ENCODE peak calls at places on chromosome 17, in ten cellular contexts. H, U, R, F, L, Z, J, B, Q and K are unnamed samples.
A peak's percentile ranks its signal among the peaks of the same experiment; 100 is the strongest.

GRCh38 chr17:27323538-27324212 is 29.8 kb downstream of the WSB1 start:
- DNase-seq in H (peak; percentile 86), U (no peak), R (peak; percentile 87), F (peak; percentile 93), L (peak; percentile 67), Z (no peak), J (no peak), B (peak; percentile 84), Q (peak; percentile 47), K (peak; percentile 51)

GRCh38 chr17:44272321-44272951 is 4.5 kb upstream of the SLC4A1 start:
- DNase-seq in H (no peak), U (no peak), R (no peak), F (no peak), L (no peak), Z (no peak), J (no peak), B (no peak), Q (no peak), K (no peak)

GRCh38 chr17:28488154-28488883 is 14.9 kb downstream of the SLC13A2 start:
- DNase-seq in H (no peak), U (no peak), R (no peak), F (no peak), L (no peak), Z (no peak), J (no peak), B (no peak), Q (no peak), K (no peak)

GRCh38 chr17:58913971-58914769 is 158.5 kb downstream of the PPM1E start:
- DNase-seq in H (no peak), U (no peak), R (no peak), F (no peak), L (no peak), Z (no peak), J (no peak), B (no peak), Q (no peak), K (no peak)

GRCh38 chr17:320809-321385 is 31.7 kb downstream of the RPH3AL start:
- DNase-seq in H (peak; percentile 51), U (peak; percentile 84), R (no peak), F (no peak), L (peak; percentile 93), Z (no peak), J (peak; percentile 33), B (no peak), Q (no peak), K (peak; percentile 17)

GRCh38 chr17:8954339-8954738 is 11.2 kb downstream of the PIK3R5 start:
- DNase-seq in H (peak; percentile 87), U (peak; percentile 22), R (peak; percentile 51), F (peak; percentile 91), L (peak; percentile 84), Z (peak; percentile 87), J (no peak), B (peak; percentile 65), Q (no peak), K (peak; percentile 23)

GRCh38 chr17:34781571-34782108 is 179.6 kb downstream of the CCT6B start:
- DNase-seq in H (no peak), U (peak; percentile 68), R (no peak), F (no peak), L (no peak), Z (no peak), J (no peak), B (no peak), Q (no peak), K (no peak)

GRCh38 chr17:40827746-40828453 is 5.5 kb upstream of the KRT10 start:
- DNase-seq in H (no peak), U (no peak), R (no peak), F (no peak), L (no peak), Z (no peak), J (no peak), B (no peak), Q (no peak), K (no peak)

GRCh38 chr17:61402978-61403845 is 3.6 kb downstream of the TBX2 start:
- DNase-seq in H (peak; percentile 46), U (peak; percentile 67), R (no peak), F (no peak), L (peak; percentile 82), Z (no peak), J (no peak), B (no peak), Q (no peak), K (no peak)

GRCh38 chr17:7612294-7612640 is 2.4 kb downstream of the FXR2 start:
- DNase-seq in H (no peak), U (no peak), R (no peak), F (no peak), L (no peak), Z (no peak), J (no peak), B (no peak), Q (no peak), K (no peak)

GRCh38 chr17:56373981-56374380 is 219.5 kb upstream of the NOG start:
- DNase-seq in H (peak; percentile 48), U (no peak), R (no peak), F (no peak), L (no peak), Z (no peak), J (no peak), B (peak; percentile 63), Q (no peak), K (no peak)

GRCh38 chr17:47862621-47863440 is 11.9 kb upstream of the SP6 start:
- DNase-seq in H (no peak), U (no peak), R (no peak), F (no peak), L (no peak), Z (no peak), J (no peak), B (no peak), Q (no peak), K (no peak)

GRCh38 chr17:6239237-6239798 is 169.1 kb downstream of the WSCD1 start:
- DNase-seq in H (no peak), U (no peak), R (no peak), F (no peak), L (peak; percentile 42), Z (no peak), J (no peak), B (no peak), Q (no peak), K (no peak)

GRCh38 chr17:64020068-64020766 is at the start of gene ICAM2:
- DNase-seq in H (peak; percentile 81), U (no peak), R (peak; percentile 85), F (no peak), L (no peak), Z (peak; percentile 97), J (peak; percentile 55), B (no peak), Q (no peak), K (peak; percentile 62)

GRCh38 chr17:16348586-16348985 is 4.7 kb downstream of the CENPV start:
- DNase-seq in H (no peak), U (no peak), R (no peak), F (no peak), L (no peak), Z (no peak), J (no peak), B (no peak), Q (no peak), K (no peak)
- H3K27me3 ChIP-seq in H (peaks cover 9% of the 10 kb centered on the region), U (peaks cover under 1% of the 10 kb centered on the region), R (peaks cover 1% of the 10 kb centered on the region), F (no peaks in the 10 kb centered on the region), L (no peaks in the 10 kb centered on the region), Z (no peaks in the 10 kb centered on the region), J (no peaks in the 10 kb centered on the region), B (no peaks in the 10 kb centered on the region), Q (no peaks in the 10 kb centered on the region), K (no peaks in the 10 kb centered on the region)

DNA sequence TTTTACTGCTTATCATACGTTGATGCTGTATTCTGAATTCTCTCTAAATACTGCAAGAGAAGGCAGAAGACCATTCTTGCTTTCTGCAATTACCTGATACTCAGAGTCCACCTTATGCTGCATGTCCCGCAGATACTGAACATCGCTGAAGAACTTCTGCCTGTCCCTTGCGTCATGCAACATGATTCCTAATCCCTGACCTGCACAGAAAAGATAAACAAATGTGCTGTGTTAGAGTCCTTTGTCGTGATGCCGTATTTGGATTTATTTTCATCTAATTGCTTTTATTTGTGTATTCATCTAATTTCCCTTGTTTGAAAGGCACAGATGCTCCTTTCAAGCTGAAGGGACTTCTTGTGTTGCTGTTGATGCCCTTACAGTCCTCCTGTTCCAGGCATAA is 6.6 kb downstream of the MARCHF10 start:
- DNase-seq in H (no peak), U (no peak), R (no peak), F (no peak), L (no peak), Z (no peak), J (no peak), B (no peak), Q (no peak), K (no peak)
- H3K27me3 ChIP-seq in H (no peaks in the 10 kb centered on the region), U (peaks cover under 1% of the 10 kb centered on the region), R (peaks cover 13% of the 10 kb centered on the region), F (no peaks in the 10 kb centered on the region), L (no peaks in the 10 kb centered on the region), Z (no peaks in the 10 kb centered on the region), J (no peaks in the 10 kb centered on the region), B (no peaks in the 10 kb centered on the region), Q (no peaks in the 10 kb centered on the region), K (peaks cover 4% of the 10 kb centered on the region)

GRCh38 chr17:1462164-1463112 is 6.4 kb upstream of the CRK start:
- DNase-seq in H (no peak), U (no peak), R (no peak), F (no peak), L (no peak), Z (no peak), J (no peak), B (no peak), Q (no peak), K (no peak)
- H3K27me3 ChIP-seq in H (no peaks in the 10 kb centered on the region), U (no peaks in the 10 kb centered on the region), R (no peaks in the 10 kb centered on the region), F (no peaks in the 10 kb centered on the region), L (no peaks in the 10 kb centered on the region), Z (no peaks in the 10 kb centered on the region), J (no peaks in the 10 kb centered on the region), B (no peaks in the 10 kb centered on the region), Q (no peaks in the 10 kb centered on the region), K (no peaks in the 10 kb centered on the region)

DNA sequence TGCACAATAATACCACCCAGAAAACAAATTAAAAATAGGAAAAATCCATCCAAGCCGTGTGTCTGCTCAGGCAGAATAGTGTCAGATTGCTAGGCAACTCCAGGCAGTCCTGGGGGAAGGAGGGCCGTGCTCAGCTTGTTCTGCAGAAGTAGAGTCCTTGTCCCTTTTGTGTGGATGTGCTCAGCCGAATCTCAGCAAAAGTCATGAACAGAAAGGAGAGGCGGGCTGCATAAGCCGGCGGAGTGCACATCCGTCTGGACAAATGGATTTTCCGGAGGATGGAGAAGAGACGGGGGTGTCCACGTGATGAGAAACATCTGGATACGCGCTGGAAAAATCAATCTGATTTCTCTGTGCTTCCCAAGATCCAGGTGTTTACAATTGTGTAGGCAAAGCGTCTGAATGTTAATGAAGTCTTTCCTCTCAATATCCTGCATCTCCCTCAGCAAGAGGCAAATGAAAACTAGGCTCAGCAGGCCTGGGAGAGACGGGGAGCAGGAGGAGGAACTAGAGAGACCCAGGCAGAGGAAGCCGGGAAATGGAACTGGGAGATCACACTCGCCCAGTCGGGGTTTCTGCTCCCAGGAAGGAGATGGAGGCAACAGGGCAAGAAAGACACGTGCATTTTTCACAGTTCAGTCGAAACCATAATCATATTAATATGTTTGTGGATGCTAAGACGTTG is 7.7 kb upstream of the RBFOX3 start:
- DNase-seq in H (peak; percentile 8), U (no peak), R (no peak), F (no peak), L (peak; percentile 25), Z (no peak), J (no peak), B (no peak), Q (no peak), K (no peak)
- H3K27me3 ChIP-seq in H (peaks cover 35% of the 10 kb centered on the region), U (no peaks in the 10 kb centered on the region), R (peaks cover 68% of the 10 kb centered on the region), F (no peaks in the 10 kb centered on the region), L (no peaks in the 10 kb centered on the region), Z (no peaks in the 10 kb centered on the region), J (no peaks in the 10 kb centered on the region), B (no peaks in the 10 kb centered on the region), Q (no peaks in the 10 kb centered on the region), K (no peaks in the 10 kb centered on the region)